ENCODE peak calls at places on chromosome 1, in nine cellular contexts. Q, O, T, I, L, J, V, F and W are unnamed samples.

GRCh38 chr1:167529829-167530474 is 11.6 kb upstream of the CD247 start:
- DNase-seq in Q (no peak), O (no peak), T (no peak), I (no peak), L (no peak), J (no peak), V (no peak), F (no peak), W (no peak)

GRCh38 chr1:221923921-221924598 is 182.2 kb upstream of the DUSP10 start:
- DNase-seq in Q (no peak), O (no peak), T (no peak), I (no peak), L (no peak), J (no peak), V (no peak), F (no peak), W (no peak)

GRCh38 chr1:179298952-179299351 is 5.4 kb downstream of the SOAT1 start:
- DNase-seq in Q (no peak), O (peak; percentile 40), T (no peak), I (no peak), L (no peak), J (no peak), V (no peak), F (no peak), W (no peak)

GRCh38 chr1:45552309-45552708 is 1.7 kb downstream of the AKR1A1 start:
- DNase-seq in Q (peak; percentile 74), O (no peak), T (peak; percentile 16), I (no peak), L (no peak), J (peak; percentile 67), V (peak; percentile 7), F (no peak), W (no peak)

GRCh38 chr1:10614377-10615225 is 139.9 kb downstream of the PEX14 start:
- DNase-seq in Q (no peak), O (no peak), T (no peak), I (no peak), L (no peak), J (peak; percentile 42), V (peak; percentile 32), F (no peak), W (no peak)

GRCh38 chr1:89790592-89790991 is 30.2 kb upstream of the LRRC8D start:
- DNase-seq in Q (no peak), O (no peak), T (no peak), I (no peak), L (no peak), J (no peak), V (no peak), F (no peak), W (no peak)

GRCh38 chr1:32307313-32307712 is 15.4 kb downstream of the HDAC1 start:
- DNase-seq in Q (no peak), O (no peak), T (no peak), I (no peak), L (no peak), J (no peak), V (no peak), F (no peak), W (no peak)

GRCh38 chr1:226625832-226626576 is 77.4 kb downstream of the STUM start:
- DNase-seq in Q (no peak), O (no peak), T (no peak), I (no peak), L (peak; percentile 28), J (peak; percentile 63), V (no peak), F (no peak), W (no peak)

GRCh38 chr1:164637461-164638375 is 78.7 kb downstream of the PBX1 start:
- DNase-seq in Q (peak; percentile 87), O (no peak), T (peak; percentile 61), I (peak; percentile 85), L (peak; percentile 79), J (peak; percentile 87), V (no peak), F (no peak), W (peak; percentile 63)

GRCh38 chr1:164579346-164579745 is 20.4 kb downstream of the PBX1 start:
- DNase-seq in Q (no peak), O (no peak), T (no peak), I (no peak), L (no peak), J (no peak), V (no peak), F (no peak), W (no peak)

GRCh38 chr1:29444782-29445325 is 208.5 kb downstream of the PTPRU start:
- DNase-seq in Q (no peak), O (no peak), T (no peak), I (no peak), L (no peak), J (no peak), V (no peak), F (no peak), W (no peak)

GRCh38 chr1:161115132-161115711 is 2.6 kb downstream of the PFDN2 start:
- DNase-seq in Q (no peak), O (no peak), T (no peak), I (peak; percentile 79), L (no peak), J (no peak), V (no peak), F (peak; percentile 45), W (no peak)

GRCh38 chr1:34407140-34407539 is 230.4 kb downstream of the C1orf94 start:
- DNase-seq in Q (no peak), O (no peak), T (no peak), I (no peak), L (no peak), J (no peak), V (no peak), F (no peak), W (no peak)

GRCh38 chr1:241079018-241079417 is 278.0 kb downstream of the RGS7 start:
- DNase-seq in Q (no peak), O (no peak), T (no peak), I (no peak), L (no peak), J (no peak), V (no peak), F (no peak), W (no peak)

GRCh38 chr1:222627232-222627631 is 9.3 kb downstream of the MIA3 start:
- DNase-seq in Q (no peak), O (no peak), T (no peak), I (no peak), L (no peak), J (no peak), V (no peak), F (peak; percentile 31), W (no peak)

GRCh38 chr1:198160946-198161614 is 4.3 kb downstream of the NEK7 start:
- DNase-seq in Q (no peak), O (no peak), T (no peak), I (no peak), L (no peak), J (no peak), V (no peak), F (no peak), W (no peak)
- H3K4me3 ChIP-seq in Q (no peak overlapping the region), O (no peak overlapping the region), T (no peak overlapping the region), I (no peak overlapping the region), L (no peak overlapping the region), J (no peak overlapping the region), V (no peak overlapping the region), F (no peak overlapping the region), W (no peak overlapping the region)

GRCh38 chr1:243477676-243478075 is 221.8 kb downstream of the SDCCAG8 start:
- DNase-seq in Q (no peak), O (no peak), T (no peak), I (no peak), L (no peak), J (no peak), V (no peak), F (no peak), W (no peak)

GRCh38 chr1:243474384-243474851 is 218.6 kb downstream of the SDCCAG8 start:
- DNase-seq in Q (no peak), O (no peak), T (no peak), I (no peak), L (peak; percentile 63), J (no peak), V (peak; percentile 86), F (no peak), W (no peak)

GRCh38 chr1:243473281-243474210 is 217.7 kb downstream of the SDCCAG8 start:
- DNase-seq in Q (no peak), O (no peak), T (no peak), I (no peak), L (no peak), J (no peak), V (peak; percentile 24), F (no peak), W (no peak)

GRCh38 chr1:243475966-243476365 is 220.1 kb downstream of the SDCCAG8 start:
- DNase-seq in Q (no peak), O (no peak), T (no peak), I (peak; percentile 77), L (no peak), J (no peak), V (peak; percentile 85), F (no peak), W (no peak)

GRCh38 chr1:243474906-243475305 is 219.1 kb downstream of the SDCCAG8 start:
- DNase-seq in Q (no peak), O (no peak), T (no peak), I (no peak), L (no peak), J (no peak), V (peak; percentile 55), F (no peak), W (no peak)
- H3K4me3 ChIP-seq in Q (no peak overlapping the region), O (no peak overlapping the region), T (no peak overlapping the region), I (no peak overlapping the region), L (no peak overlapping the region), J (no peak overlapping the region), V (no peak overlapping the region), F (no peak overlapping the region), W (no peak overlapping the region)

GRCh38 chr1:154968731-154969130 is 1.8 kb downstream of the SHC1 start:
- DNase-seq in Q (no peak), O (no peak), T (no peak), I (no peak), L (no peak), J (no peak), V (no peak), F (no peak), W (no peak)

GRCh38 chr1:154970631-154971340 is at the start of gene SHC1:
- DNase-seq in Q (peak; percentile 69), O (no peak), T (peak; percentile 98), I (peak; percentile 83), L (peak; percentile 97), J (peak; percentile 99), V (peak; percentile 98), F (peak; percentile 96), W (peak; percentile 96)

GRCh38 chr1:154969246-154969645 is 1.3 kb downstream of the SHC1 start:
- DNase-seq in Q (no peak), O (no peak), T (no peak), I (no peak), L (no peak), J (no peak), V (no peak), F (no peak), W (no peak)

GRCh38 chr1:154971341-154971998 is 923 bp upstream of the SHC1 start:
- DNase-seq in Q (peak; percentile 41), O (no peak), T (peak; percentile 61), I (no peak), L (no peak), J (peak; percentile 85), V (no peak), F (no peak), W (peak; percentile 73)

GRCh38 chr1:154969741-154970452 is 650 bp downstream of the SHC1 start:
- DNase-seq in Q (no peak), O (no peak), T (peak; percentile 48), I (no peak), L (peak; percentile 78), J (no peak), V (peak; percentile 62), F (peak; percentile 46), W (no peak)
- H3K4me3 ChIP-seq in Q (no peak overlapping the region), O (peak overlapping the region; percentile 63), T (peak overlapping the region; percentile 8), I (peak overlapping the region; percentile 81), L (peak overlapping the region; percentile 36), J (peak overlapping the region; percentile 50), V (peak overlapping the region; percentile 89), F (peak overlapping the region; percentile 84), W (peak overlapping the region; percentile 80)

GRCh38 chr1:153260980-153261792 is 1.7 kb downstream of the LORICRIN start:
- DNase-seq in Q (peak; percentile 30), O (no peak), T (peak; percentile 20), I (no peak), L (peak; percentile 74), J (peak; percentile 69), V (peak; percentile 63), F (peak; percentile 35), W (no peak)
- H3K4me3 ChIP-seq in Q (no peak overlapping the region), O (peak overlapping the region; percentile 50), T (no peak overlapping the region), I (peak overlapping the region; percentile 27), L (peak overlapping the region; percentile 56), J (peak overlapping the region; percentile 54), V (no peak overlapping the region), F (peak overlapping the region; percentile 56), W (peak overlapping the region; percentile 47)